ENCODE peak calls at places on chromosomes 11 and 22, in seven cellular contexts. Z, T, N, P, S, W and H are unnamed samples.

GRCh38 chr11:27445625-27446024 is 27.0 kb downstream of the LGR4 start:
- DNase-seq in Z (no peak), T (no peak), N (no peak), P (no peak), S (no peak), W (no peak), H (no peak)

GRCh38 chr22:49966716-49967332 is 6.3 kb downstream of the PIM3 start:
- DNase-seq in Z (no peak), T (no peak), N (peak), P (peak), S (no peak), W (no peak), H (no peak)

GRCh38 chr22:41561335-41561734 is 525 bp downstream of the CSDC2 start:
- DNase-seq in Z (no peak), T (no peak), N (no peak), P (no peak), S (no peak), W (no peak), H (no peak)

GRCh38 chr22:46393791-46394333 is 58.3 kb downstream of the TRMU start:
- DNase-seq in Z (no peak), T (no peak), N (no peak), P (no peak), S (no peak), W (no peak), H (no peak)

GRCh38 chr11:79269923-79270322 is 170.9 kb downstream of the TENM4 start:
- DNase-seq in Z (no peak), T (no peak), N (no peak), P (no peak), S (no peak), W (no peak), H (no peak)

GRCh38 chr22:48712558-48712957 is 1115.1 kb downstream of the BRD1 start:
- DNase-seq in Z (no peak), T (no peak), N (no peak), P (no peak), S (no peak), W (no peak), H (no peak)

GRCh38 chr22:50081426-50082196 is 3.6 kb downstream of the MLC1 start:
- DNase-seq in Z (no peak), T (no peak), N (no peak), P (no peak), S (no peak), W (no peak), H (no peak)

GRCh38 chr11:102254047-102254446 is 63.2 kb upstream of the BIRC3 start:
- DNase-seq in Z (no peak), T (no peak), N (peak), P (no peak), S (no peak), W (no peak), H (no peak)

GRCh38 chr11:65524010-65524746 is 705 bp upstream of the SCYL1 start:
- DNase-seq in Z (no peak), T (no peak), N (no peak), P (no peak), S (no peak), W (peak), H (no peak)

GRCh38 chr11:10476342-10476741 is 21.3 kb downstream of the AMPD3 start:
- DNase-seq in Z (no peak), T (no peak), N (no peak), P (no peak), S (no peak), W (no peak), H (no peak)

GRCh38 chr11:9753031-9753430 is 89.2 kb downstream of the SWAP70 start:
- DNase-seq in Z (no peak), T (no peak), N (no peak), P (no peak), S (no peak), W (no peak), H (no peak)

GRCh38 chr11:14969922-14970323 is 2.2 kb downstream of the CALCA start:
- DNase-seq in Z (no peak), T (peak), N (peak), P (no peak), S (no peak), W (peak), H (peak)

GRCh38 chr11:801097-801780 is 3.2 kb upstream of the SLC25A22 start:
- DNase-seq in Z (no peak), T (no peak), N (no peak), P (no peak), S (no peak), W (no peak), H (no peak)

GRCh38 chr11:88402784-88403183 is 65.2 kb upstream of the CTSC start:
- DNase-seq in Z (no peak), T (no peak), N (no peak), P (no peak), S (no peak), W (no peak), H (no peak)

GRCh38 chr11:78031629-78032028 is 8.6 kb upstream of the KCTD14 start:
- DNase-seq in Z (no peak), T (no peak), N (no peak), P (no peak), S (no peak), W (no peak), H (no peak)